ENCODE peak calls at places on chromosomes 2 and 18, in nine cellular contexts. O is LHCN-M2; S is heart right ventricle; W is CD8-positive, alpha-beta memory T cell; R is H9; G is LNCaP clone FGC; H is left ventricle myocardium superior; C is SJCRH30; Z is osteocyte. B is an unnamed sample.

GRCh38 chr2:226475650-226476049 is 324.0 kb downstream of the IRS1 start:
- DNase-seq in O (peak), S (no peak), W (no peak), R (no peak), G (no peak), H (no peak), C (no peak), Z (no peak), B (no peak)

GRCh38 chr2:138610201-138610945 is 108.8 kb downstream of the SPOPL start:
- DNase-seq in O (peak), S (no peak), W (no peak), R (no peak), G (no peak), H (no peak), C (no peak), Z (no peak), B (no peak)

GRCh38 chr2:11254100-11254536 is 90.3 kb downstream of the ROCK2 start:
- DNase-seq in O (no peak), S (no peak), W (no peak), R (no peak), G (peak), H (no peak), C (peak), Z (no peak), B (no peak)

GRCh38 chr2:46315103-46315890 is 18.1 kb downstream of the EPAS1 start:
- DNase-seq in O (peak), S (peak), W (no peak), R (no peak), G (peak), H (peak), C (no peak), Z (no peak), B (no peak)

GRCh38 chr18:44700652-44701051 is 20.0 kb downstream of the SETBP1 start:
- DNase-seq in O (no peak), S (peak), W (no peak), R (no peak), G (no peak), H (no peak), C (no peak), Z (no peak), B (no peak)

GRCh38 chr18:62420151-62420512 is 95.0 kb downstream of the TNFRSF11A start:
- DNase-seq in O (peak), S (no peak), W (no peak), R (no peak), G (no peak), H (no peak), C (no peak), Z (no peak), B (no peak)

GRCh38 chr2:26970928-26971627 is 641 bp downstream of the MAPRE3 start:
- DNase-seq in O (no peak), S (peak), W (peak), R (peak), G (no peak), H (peak), C (no peak), Z (no peak), B (no peak)

GRCh38 chr18:13380671-13381070 is 162.1 kb downstream of the LDLRAD4 start:
- DNase-seq in O (no peak), S (no peak), W (no peak), R (no peak), G (no peak), H (no peak), C (no peak), Z (peak), B (no peak)

GRCh38 chr2:12168354-12169059 is 422.1 kb downstream of the LPIN1 start:
- DNase-seq in O (no peak), S (no peak), W (no peak), R (no peak), G (no peak), H (no peak), C (no peak), Z (no peak), B (no peak)

GRCh38 chr2:165450141-165450540 is 19.4 kb upstream of the CSRNP3 start:
- DNase-seq in O (no peak), S (no peak), W (no peak), R (no peak), G (no peak), H (no peak), C (no peak), Z (no peak), B (no peak)

GRCh38 chr18:48940854-48941531 is 9.8 kb downstream of the SMAD7 start:
- DNase-seq in O (no peak), S (no peak), W (peak), R (no peak), G (no peak), H (no peak), C (no peak), Z (no peak), B (no peak)

GRCh38 chr2:240396623-240397541 is 38.6 kb upstream of the GPC1 start:
- DNase-seq in O (no peak), S (no peak), W (no peak), R (peak), G (no peak), H (peak), C (no peak), Z (peak), B (no peak)

GRCh38 chr2:199589303-199589702 is 131.6 kb upstream of the SATB2 start:
- DNase-seq in O (no peak), S (no peak), W (no peak), R (no peak), G (no peak), H (no peak), C (no peak), Z (no peak), B (no peak)

GRCh38 chr2:32882911-32883810 is 63.6 kb upstream of the LTBP1 start:
- DNase-seq in O (no peak), S (no peak), W (no peak), R (no peak), G (no peak), H (no peak), C (peak), Z (no peak), B (no peak)

GRCh38 chr2:46117379-46117778 is 179.8 kb upstream of the EPAS1 start:
- DNase-seq in O (peak), S (no peak), W (no peak), R (no peak), G (no peak), H (no peak), C (no peak), Z (no peak), B (no peak)

B was measured in SIG-M5.